ENCODE peak calls at places on chromosomes 3 and 15, in ten cellular contexts. E is small intestine; Y is body of pancreas; Q is keratinocyte; L is effector memory CD4-positive, alpha-beta T cell; K is A549; S is uterus; J is CD4-positive, alpha-beta T cell; F is hepatocyte; B is suprapubic skin. A is an unnamed sample.

GRCh38 chr15:79680721-79681120 is 216.1 kb downstream of the MTHFS start:
- DNase-seq in F (no peak), K (peak; percentile 68), B (no peak), Q (peak; percentile 52), J (no peak), S (no peak), Y (no peak), L (no peak), E (no peak), A (no peak)

GRCh38 chr3:109336272-109336957 is 931 bp downstream of the DPPA4 start:
- DNase-seq in K (no peak), Q (no peak), E (no peak), F (peak; percentile 59), J (no peak), L (no peak), B (no peak), Y (peak; percentile 19), S (no peak), A (no peak)

GRCh38 chr3:197426161-197426566 is 127.8 kb upstream of the DLG1 start:
- DNase-seq in J (no peak), F (peak; percentile 49), E (no peak), K (no peak), Y (no peak), B (no peak), L (no peak), Q (no peak), S (no peak), A (no peak)

GRCh38 chr3:77411990-77412389 is 372.1 kb downstream of the ROBO2 start:
- DNase-seq in E (no peak), Y (no peak), B (no peak), L (no peak), K (no peak), S (no peak), F (no peak), J (no peak), Q (peak; percentile 49), A (no peak)

GRCh38 chr3:67176396-67176795 is 178.3 kb downstream of the KBTBD8 start:
- DNase-seq in E (no peak), K (no peak), L (no peak), S (no peak), J (no peak), B (no peak), Y (no peak), F (peak; percentile 70), Q (no peak), A (no peak)

GRCh38 chr3:106183762-106184391 is 315.1 kb upstream of the CBLB start:
- DNase-seq in Q (peak; percentile 15), L (no peak), Y (no peak), S (no peak), E (no peak), B (no peak), F (peak; percentile 16), J (no peak), K (peak; percentile 6), A (no peak)

GRCh38 chr15:64430000-64430735 is 30.2 kb upstream of the ZNF609 start:
- DNase-seq in K (no peak), L (peak; percentile 25), F (peak; percentile 37), B (no peak), Y (no peak), S (peak; percentile 68), E (peak; percentile 56), J (peak; percentile 17), Q (no peak), A (peak; percentile 9)

GRCh38 chr3:40108643-40109042 is 200.9 kb upstream of the EIF1B start:
- DNase-seq in F (no peak), Q (no peak), K (no peak), S (no peak), Y (no peak), L (no peak), E (no peak), J (no peak), B (no peak), A (no peak)

GRCh38 chr15:68042855-68043222 is 11.3 kb upstream of the PIAS1 start:
- DNase-seq in K (no peak), J (no peak), F (no peak), S (no peak), L (no peak), Q (no peak), Y (no peak), E (no peak), B (no peak), A (no peak)

GRCh38 chr3:106438916-106439315 is 570.1 kb upstream of the CBLB start:
- DNase-seq in B (no peak), J (no peak), S (no peak), Q (no peak), L (no peak), E (no peak), F (no peak), Y (no peak), K (no peak), A (no peak)

GRCh38 chr15:85306946-85307686 is 73.3 kb upstream of the AKAP13 start:
- DNase-seq in K (no peak), F (no peak), Y (peak; percentile 78), S (no peak), J (no peak), B (no peak), E (no peak), Q (no peak), L (no peak), A (no peak)

GRCh38 chr3:13348671-13349396 is 71.3 kb downstream of the NUP210 start:
- DNase-seq in B (no peak), J (peak; percentile 32), F (no peak), K (no peak), E (no peak), L (no peak), Y (no peak), S (no peak), Q (no peak), A (no peak)

GRCh38 chr3:159828542-159828943 is 160.1 kb upstream of the IL12A start:
- DNase-seq in E (peak; percentile 57), Q (no peak), K (peak; percentile 54), Y (no peak), F (peak; percentile 77), L (no peak), S (no peak), B (no peak), J (no peak), A (no peak)

GRCh38 chr3:99332276-99332675 is 306.1 kb upstream of the COL8A1 start:
- DNase-seq in J (no peak), K (no peak), S (no peak), L (no peak), B (no peak), Q (no peak), F (no peak), Y (no peak), E (no peak), A (no peak)

GRCh38 chr3:173216063-173216462 is 75.0 kb upstream of the SPATA16 start:
- DNase-seq in F (no peak), L (no peak), Y (no peak), B (no peak), E (no peak), S (no peak), K (no peak), Q (no peak), J (no peak), A (no peak)

DNA sequence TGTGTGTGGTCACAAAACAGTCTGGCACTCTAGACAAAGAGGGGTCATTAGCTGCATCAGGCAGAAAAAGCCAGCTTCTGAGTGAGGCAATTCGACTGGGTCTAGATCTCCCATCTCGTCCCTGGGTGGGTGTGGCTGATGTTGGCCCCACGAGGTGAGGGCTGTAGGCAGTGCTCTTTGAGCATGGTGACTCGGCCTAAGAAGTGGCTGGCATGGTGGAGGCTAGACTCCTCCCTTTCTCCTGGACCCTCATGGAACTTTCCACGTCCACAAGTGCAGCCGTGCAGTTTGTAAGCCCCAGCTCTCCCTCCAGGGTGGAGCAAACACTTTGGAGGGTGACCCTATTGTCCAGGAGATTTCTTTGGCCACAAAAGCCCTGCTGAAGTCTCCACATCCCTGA is 134.1 kb downstream of the OPA1 start:
- DNase-seq in L (no peak), F (no peak), Q (no peak), J (no peak), S (no peak), Y (no peak), B (no peak), K (no peak), E (no peak), A (no peak)
- H3K9me3 ChIP-seq in L (no peaks in the 10 kb centered on the region), F (no peaks in the 10 kb centered on the region), Q (no peaks in the 10 kb centered on the region), J (no peaks in the 10 kb centered on the region), S (no peaks in the 10 kb centered on the region), Y (no peaks in the 10 kb centered on the region), B (no peaks in the 10 kb centered on the region), K (no peaks in the 10 kb centered on the region), E (no peaks in the 10 kb centered on the region), A (no peaks in the 10 kb centered on the region)

GRCh38 chr15:25185791-25186190 is 231.0 kb downstream of the SNRPN start:
- DNase-seq in Y (no peak), J (no peak), S (no peak), F (no peak), L (no peak), E (no peak), B (peak; percentile 67), Q (no peak), K (no peak), A (no peak)

GRCh38 chr15:25183581-25184330 is 229.0 kb downstream of the SNRPN start:
- DNase-seq in L (no peak), J (no peak), Q (no peak), S (no peak), K (no peak), E (no peak), B (peak; percentile 29), F (no peak), Y (peak; percentile 6), A (peak; percentile 2)

GRCh38 chr15:25182736-25183445 is 228.1 kb downstream of the SNRPN start:
- DNase-seq in B (peak; percentile 24), F (no peak), J (no peak), S (no peak), E (no peak), Y (peak; percentile 3), Q (no peak), L (no peak), K (no peak), A (peak; percentile 8)

GRCh38 chr15:25185156-25185710 is 230.4 kb downstream of the SNRPN start:
- DNase-seq in K (no peak), S (no peak), E (no peak), J (no peak), Q (no peak), B (no peak), L (no peak), F (no peak), Y (no peak), A (no peak)

GRCh38 chr15:25184356-25185155 is 229.8 kb downstream of the SNRPN start:
- DNase-seq in Y (peak; percentile 3), J (no peak), F (no peak), L (no peak), K (no peak), S (no peak), Q (no peak), B (peak; percentile 8), E (no peak), A (no peak)
- H3K9me3 ChIP-seq in Y (no peaks in the 10 kb centered on the region), J (peaks cover 4% of the 10 kb centered on the region), F (no peaks in the 10 kb centered on the region), L (no peaks in the 10 kb centered on the region), K (no peaks in the 10 kb centered on the region), S (no peaks in the 10 kb centered on the region), Q (peaks cover 20% of the 10 kb centered on the region), B (peaks cover 31% of the 10 kb centered on the region), E (peaks cover 9% of the 10 kb centered on the region), A (no peaks in the 10 kb centered on the region)

GRCh38 chr3:25653322-25653721 is 11.4 kb downstream of the TOP2B start:
- DNase-seq in E (no peak), F (no peak), J (no peak), Q (no peak), L (no peak), B (no peak), S (no peak), K (no peak), Y (no peak), A (no peak)
- H3K9me3 ChIP-seq in E (no peaks in the 10 kb centered on the region), F (peaks cover 6% of the 10 kb centered on the region), J (peaks cover 11% of the 10 kb centered on the region), Q (no peaks in the 10 kb centered on the region), L (no peaks in the 10 kb centered on the region), B (peaks cover 5% of the 10 kb centered on the region), S (no peaks in the 10 kb centered on the region), K (no peaks in the 10 kb centered on the region), Y (no peaks in the 10 kb centered on the region), A (peaks cover 10% of the 10 kb centered on the region)

GRCh38 chr3:44734646-44735168 is 5.3 kb downstream of the ZNF501 start:
- DNase-seq in Y (no peak), L (no peak), B (no peak), K (no peak), Q (no peak), J (no peak), F (no peak), E (no peak), S (no peak), A (no peak)
- H3K9me3 ChIP-seq in Y (no peaks in the 10 kb centered on the region), L (peaks cover 35% of the 10 kb centered on the region), B (peaks cover 62% of the 10 kb centered on the region), K (peaks cover 52% of the 10 kb centered on the region), Q (peaks cover 23% of the 10 kb centered on the region), J (peaks cover 77% of the 10 kb centered on the region), F (peaks cover 46% of the 10 kb centered on the region), E (peaks cover 3% of the 10 kb centered on the region), S (no peaks in the 10 kb centered on the region), A (peaks cover 37% of the 10 kb centered on the region)